ENCODE peak calls at places on chromosomes 5 and 9, in five cellular contexts. One of them, this sample, is unnamed.
A peak's percentile ranks its signal among the peaks of the same experiment; 100 is the strongest.

GRCh38 chr5:76299592-76299991 is 103.5 kb upstream of the IQGAP2 start:
- DNase-seq in M059J: no peak
- DNase-seq in HEK293T: no peak
- DNase-seq in HuH-7: no peak
- DNase-seq in psoas muscle: no peak
- DNase-seq in this sample: no peak

GRCh38 chr5:159605585-159605984 is 275.3 kb upstream of the IL12B start:
- DNase-seq in HEK293T: no peak
- DNase-seq in psoas muscle: no peak
- DNase-seq in M059J: peak; percentile 63
- DNase-seq in HuH-7: no peak
- DNase-seq in this sample: peak; percentile 78

GRCh38 chr9:79955300-79955699 is 383.5 kb downstream of the TLE4 start:
- DNase-seq in HEK293T: no peak
- DNase-seq in M059J: peak; percentile 7
- DNase-seq in HuH-7: no peak
- DNase-seq in psoas muscle: no peak
- DNase-seq in this sample: no peak

GRCh38 chr5:23506329-23507236 is 826 bp upstream of the PRDM9 start:
- DNase-seq in HuH-7: peak; percentile 12
- DNase-seq in HEK293T: peak; percentile 49
- DNase-seq in M059J: peak; percentile 1
- DNase-seq in psoas muscle: no peak
- DNase-seq in this sample: no peak

GRCh38 chr5:170287532-170287931 is 10.0 kb downstream of the LCP2 start:
- DNase-seq in HuH-7: no peak
- DNase-seq in M059J: no peak
- DNase-seq in psoas muscle: peak; percentile 55
- DNase-seq in HEK293T: no peak
- DNase-seq in this sample: no peak

GRCh38 chr5:179873711-179874110 is 15.1 kb upstream of the MRNIP start:
- DNase-seq in HEK293T: no peak
- DNase-seq in M059J: no peak
- DNase-seq in HuH-7: no peak
- DNase-seq in psoas muscle: no peak
- DNase-seq in this sample: no peak

GRCh38 chr9:71918419-71918818 is 7.0 kb downstream of the C9orf85 start:
- DNase-seq in HEK293T: no peak
- DNase-seq in psoas muscle: no peak
- DNase-seq in HuH-7: no peak
- DNase-seq in M059J: no peak
- DNase-seq in this sample: no peak

GRCh38 chr9:89935115-89935514 is 330.3 kb downstream of the GADD45G start:
- DNase-seq in psoas muscle: no peak
- DNase-seq in HEK293T: no peak
- DNase-seq in M059J: no peak
- DNase-seq in HuH-7: no peak
- DNase-seq in this sample: no peak

GRCh38 chr5:66307647-66308257 is 163.7 kb downstream of the SREK1 start:
- DNase-seq in M059J: peak; percentile 68
- DNase-seq in HuH-7: peak; percentile 39
- DNase-seq in psoas muscle: no peak
- DNase-seq in HEK293T: peak; percentile 67
- DNase-seq in this sample: no peak

GRCh38 chr5:81292130-81292529 is 9.3 kb upstream of the ZCCHC9 start:
- DNase-seq in HuH-7: no peak
- DNase-seq in M059J: no peak
- DNase-seq in HEK293T: no peak
- DNase-seq in psoas muscle: no peak
- DNase-seq in this sample: no peak

GRCh38 chr5:175920506-175920865 is 47.6 kb downstream of the THOC3 start:
- DNase-seq in M059J: no peak
- DNase-seq in HEK293T: peak; percentile 4
- DNase-seq in psoas muscle: no peak
- DNase-seq in HuH-7: no peak
- DNase-seq in this sample: no peak

GRCh38 chr5:53323943-53324642 is 156.3 kb upstream of the FST start:
- DNase-seq in M059J: peak; percentile 67
- DNase-seq in HuH-7: no peak
- DNase-seq in psoas muscle: no peak
- DNase-seq in HEK293T: no peak
- DNase-seq in this sample: no peak